ENCODE peak calls at places on chromosome X, in ten cellular contexts. P is breast epithelium, I is left lung, L is right atrium auricular region, U is mammary epithelial cell, N is IMR-90, O is aorta, Q is neuronal stem cell, T is DND-41, K is esophagus squamous epithelium. G is an unnamed sample.

GRCh38 chrX:17030580-17031285 is 84.3 kb downstream of the REPS2 start:
- DNase-seq in P (no peak), I (no peak), L (no peak), U (no peak), N (no peak), O (no peak), Q (no peak), T (no peak), K (no peak), G (no peak)

GRCh38 chrX:9172451-9172850 is 138.5 kb upstream of the FAM9B start:
- DNase-seq in P (no peak), I (no peak), L (no peak), U (no peak), N (no peak), O (no peak), Q (no peak), T (no peak), K (no peak), G (no peak)

GRCh38 chrX:150649096-150649870 is 43.9 kb upstream of the MTMR1 start:
- DNase-seq in P (no peak), I (no peak), L (no peak), U (no peak), N (peak; percentile 57), O (peak; percentile 73), Q (no peak), T (no peak), K (no peak), G (peak; percentile 73)

GRCh38 chrX:140762061-140762460 is 52.5 kb downstream of the LINC00632 start:
- DNase-seq in P (no peak), I (no peak), L (peak; percentile 66), U (peak; percentile 35), N (peak; percentile 74), O (no peak), Q (peak; percentile 43), T (peak; percentile 30), K (no peak), G (no peak)

GRCh38 chrX:50700921-50701320 is 113.1 kb downstream of the SHROOM4 start:
- DNase-seq in P (no peak), I (no peak), L (no peak), U (no peak), N (no peak), O (no peak), Q (peak; percentile 44), T (no peak), K (no peak), G (no peak)

GRCh38 chrX:9447906-9448305 is 17.0 kb upstream of the TBL1X start:
- DNase-seq in P (no peak), I (no peak), L (no peak), U (no peak), N (no peak), O (no peak), Q (no peak), T (no peak), K (no peak), G (no peak)

GRCh38 chrX:131783555-131784338 is 239.4 kb upstream of the STK26 start:
- DNase-seq in P (peak; percentile 80), I (no peak), L (peak; percentile 83), U (peak; percentile 86), N (peak; percentile 89), O (no peak), Q (no peak), T (no peak), K (no peak), G (peak; percentile 69)

GRCh38 chrX:15843960-15844359 is 10.7 kb downstream of the AP1S2 start:
- DNase-seq in P (no peak), I (no peak), L (no peak), U (no peak), N (no peak), O (no peak), Q (no peak), T (no peak), K (no peak), G (no peak)

GRCh38 chrX:22135171-22135711 is 103.1 kb downstream of the PHEX start:
- DNase-seq in P (peak; percentile 61), I (no peak), L (no peak), U (peak; percentile 73), N (peak; percentile 45), O (no peak), Q (no peak), T (no peak), K (no peak), G (no peak)

GRCh38 chrX:138875472-138875871 is 164.0 kb upstream of the FGF13 start:
- DNase-seq in P (no peak), I (no peak), L (no peak), U (no peak), N (no peak), O (no peak), Q (no peak), T (no peak), K (no peak), G (no peak)

GRCh38 chrX:3142259-3143042 is 101.2 kb downstream of the ARSF start:
- DNase-seq in P (no peak), I (no peak), L (no peak), U (no peak), N (no peak), O (no peak), Q (no peak), T (peak; percentile 27), K (no peak), G (no peak)

GRCh38 chrX:42673411-42673810 is 104.6 kb downstream of the PPP1R2C start:
- DNase-seq in P (no peak), I (no peak), L (no peak), U (no peak), N (no peak), O (no peak), Q (no peak), T (no peak), K (no peak), G (no peak)

GRCh38 chrX:155880586-155881157 is 473 bp upstream of the VAMP7 start:
- DNase-seq in P (no peak), I (no peak), L (no peak), U (no peak), N (no peak), O (no peak), Q (no peak), T (no peak), K (no peak), G (no peak)

GRCh38 chrX:143854006-143854405 is 29.9 kb upstream of the UBE2NL start:
- DNase-seq in P (no peak), I (no peak), L (no peak), U (peak; percentile 45), N (peak; percentile 11), O (no peak), Q (no peak), T (no peak), K (no peak), G (no peak)

GRCh38 chrX:115356369-115356768 is 66.9 kb downstream of the LUZP4 start:
- DNase-seq in P (no peak), I (no peak), L (no peak), U (no peak), N (no peak), O (no peak), Q (no peak), T (no peak), K (no peak), G (no peak)

GRCh38 chrX:103362504-103362903 is 6.2 kb downstream of the TCEAL9 start:
- DNase-seq in P (no peak), I (no peak), L (no peak), U (no peak), N (peak; percentile 57), O (no peak), Q (no peak), T (no peak), K (no peak), G (no peak)

GRCh38 chrX:2502668-2503519 is 2.1 kb upstream of the DHRSX start:
- DNase-seq in P (no peak), I (no peak), L (no peak), U (no peak), N (peak; percentile 18), O (peak; percentile 30), Q (no peak), T (no peak), K (no peak), G (no peak)

GRCh38 chrX:71871367-71871766 is 39.3 kb upstream of the NHSL2 start:
- DNase-seq in P (no peak), I (no peak), L (no peak), U (peak; percentile 87), N (peak; percentile 31), O (no peak), Q (no peak), T (no peak), K (no peak), G (no peak)

DNA sequence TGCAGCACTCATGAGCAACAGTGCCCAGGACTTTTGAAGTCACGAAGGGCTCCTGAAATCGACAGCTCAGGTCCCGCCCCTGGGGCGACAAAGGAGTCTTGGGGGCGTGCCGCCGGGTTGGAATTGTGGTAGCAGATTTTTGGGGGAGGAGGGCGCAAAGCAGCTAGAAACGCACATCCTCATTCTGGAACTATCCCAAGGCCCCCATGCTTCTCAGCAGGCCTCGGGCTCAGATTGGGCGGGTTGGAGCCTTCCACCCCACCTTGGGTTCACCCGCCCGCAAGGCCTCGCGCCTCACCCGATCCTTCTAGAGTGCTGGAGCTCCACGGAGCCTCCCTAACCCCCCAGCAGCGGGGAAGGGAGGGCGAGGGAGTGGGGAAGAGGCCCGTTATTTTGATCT is 85.6 kb downstream of the HPRT1 start:
- DNase-seq in P (no peak), I (no peak), L (peak; percentile 47), U (no peak), N (no peak), O (no peak), Q (no peak), T (no peak), K (no peak), G (peak; percentile 44)
- H3K4me3 ChIP-seq in P (peak overlapping the region; percentile 26), I (no peak overlapping the region), L (no peak overlapping the region), U (no peak overlapping the region), N (no peak overlapping the region), O (no peak overlapping the region), Q (no peak overlapping the region), T (no peak overlapping the region), K (no peak overlapping the region), G (no peak overlapping the region)

GRCh38 chrX:69138512-69138911 is 26.7 kb downstream of the PJA1 start:
- DNase-seq in P (no peak), I (no peak), L (no peak), U (no peak), N (no peak), O (peak; percentile 10), Q (no peak), T (no peak), K (no peak), G (no peak)
- H3K4me1 ChIP-seq in P (peaks cover 4% of the 10 kb centered on the region), I (no peaks in the 10 kb centered on the region), L (no peaks in the 10 kb centered on the region), U (no peaks in the 10 kb centered on the region), N (peaks cover 16% of the 10 kb centered on the region), O (no peaks in the 10 kb centered on the region), Q (peaks cover 40% of the 10 kb centered on the region), T (no peaks in the 10 kb centered on the region), K (no peaks in the 10 kb centered on the region), G (peaks cover 2% of the 10 kb centered on the region)

DNA sequence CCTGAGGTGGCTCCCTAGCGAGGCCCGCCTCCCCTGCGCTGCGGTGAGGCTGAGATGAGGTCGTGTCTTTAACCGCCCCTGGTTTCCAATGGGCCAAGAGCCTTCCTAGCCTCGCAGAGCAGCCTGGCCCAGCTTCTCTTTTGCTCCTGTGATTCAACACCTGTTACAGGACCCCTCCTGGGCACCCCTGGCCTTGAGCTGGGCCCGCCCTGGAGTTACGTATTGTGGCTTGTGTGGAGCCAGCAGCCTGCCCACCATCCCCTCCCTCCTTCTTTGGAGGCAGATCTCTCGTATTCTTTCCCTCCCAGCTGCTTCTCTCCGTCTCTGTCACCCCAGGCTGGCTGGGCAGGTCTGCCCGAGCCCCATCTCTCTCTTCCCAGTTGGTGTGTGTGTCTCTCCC is 19.3 kb upstream of the UBA1 start:
- DNase-seq in P (no peak), I (no peak), L (no peak), U (no peak), N (no peak), O (peak; percentile 51), Q (no peak), T (no peak), K (no peak), G (peak; percentile 22)
- H3K27ac ChIP-seq in P (no peak overlapping the region), I (no peak overlapping the region), L (no peak overlapping the region), U (no peak overlapping the region), N (no peak overlapping the region), O (no peak overlapping the region), Q (no peak overlapping the region), T (no peak overlapping the region), K (no peak overlapping the region), G (no peak overlapping the region)

GRCh38 chrX:123964155-123964554 is 2.6 kb downstream of the STAG2 start:
- DNase-seq in P (no peak), I (no peak), L (no peak), U (no peak), N (peak; percentile 43), O (no peak), Q (no peak), T (no peak), K (no peak), G (no peak)
- H3K4me3 ChIP-seq in P (peak overlapping the region; percentile 69), I (peak overlapping the region; percentile 63), L (no peak overlapping the region), U (peak overlapping the region; percentile 58), N (no peak overlapping the region), O (no peak overlapping the region), Q (no peak overlapping the region), T (peak overlapping the region; percentile 78), K (no peak overlapping the region), G (no peak overlapping the region)